ENCODE peak calls at places on chromosomes 3 and 15, in five cellular contexts. One of them, this sample, is unnamed.

GRCh38 chr3:51718547-51719412 is 11.9 kb downstream of the GRM2 start:
- DNase-seq in ovary: no peak
- DNase-seq in astrocyte of the spinal cord: peak
- DNase-seq in lower lobe of right lung: peak
- DNase-seq in right atrium auricular region: no peak
- DNase-seq in this sample: peak

GRCh38 chr15:66004618-66005262 is 135.4 kb downstream of the RAB11A start:
- DNase-seq in ovary: no peak
- DNase-seq in astrocyte of the spinal cord: peak
- DNase-seq in lower lobe of right lung: no peak
- DNase-seq in right atrium auricular region: no peak
- DNase-seq in this sample: peak

GRCh38 chr3:48406443-48407431 is 23.1 kb downstream of the PLXNB1 start:
- DNase-seq in right atrium auricular region: no peak
- DNase-seq in lower lobe of right lung: peak
- DNase-seq in ovary: no peak
- DNase-seq in astrocyte of the spinal cord: no peak
- DNase-seq in this sample: no peak

GRCh38 chr3:172516318-172517214 is 6.7 kb downstream of the TNFSF10 start:
- DNase-seq in right atrium auricular region: peak
- DNase-seq in ovary: peak
- DNase-seq in astrocyte of the spinal cord: peak
- DNase-seq in lower lobe of right lung: no peak
- DNase-seq in this sample: peak

GRCh38 chr3:20537234-20537633 is 351.2 kb upstream of the SGO1 start:
- DNase-seq in right atrium auricular region: no peak
- DNase-seq in ovary: no peak
- DNase-seq in lower lobe of right lung: no peak
- DNase-seq in astrocyte of the spinal cord: no peak
- DNase-seq in this sample: no peak

GRCh38 chr3:69079269-69080159 is 651 bp downstream of the UBA3 start:
- DNase-seq in lower lobe of right lung: no peak
- DNase-seq in astrocyte of the spinal cord: no peak
- DNase-seq in ovary: peak
- DNase-seq in right atrium auricular region: no peak
- DNase-seq in this sample: no peak

GRCh38 chr15:35362195-35362829 is 183.7 kb downstream of the DPH6 start:
- DNase-seq in lower lobe of right lung: no peak
- DNase-seq in astrocyte of the spinal cord: peak
- DNase-seq in ovary: no peak
- DNase-seq in right atrium auricular region: no peak
- DNase-seq in this sample: peak

GRCh38 chr15:63509933-63510547 is 5.6 kb downstream of the USP3 start:
- DNase-seq in right atrium auricular region: no peak
- DNase-seq in ovary: no peak
- DNase-seq in lower lobe of right lung: no peak
- DNase-seq in astrocyte of the spinal cord: peak
- DNase-seq in this sample: peak

GRCh38 chr3:50639055-50639494 is 22.1 kb downstream of the MAPKAPK3 start:
- DNase-seq in right atrium auricular region: no peak
- DNase-seq in ovary: no peak
- DNase-seq in lower lobe of right lung: no peak
- DNase-seq in astrocyte of the spinal cord: peak
- DNase-seq in this sample: peak

GRCh38 chr3:32245200-32245599 is 6.7 kb downstream of the CMTM8 start:
- DNase-seq in astrocyte of the spinal cord: no peak
- DNase-seq in ovary: no peak
- DNase-seq in right atrium auricular region: no peak
- DNase-seq in lower lobe of right lung: no peak
- DNase-seq in this sample: no peak
- H3K4me3 ChIP-seq in astrocyte of the spinal cord: no peak
- H3K4me3 ChIP-seq in ovary: no peak
- H3K4me3 ChIP-seq in right atrium auricular region: no peak
- H3K4me3 ChIP-seq in lower lobe of right lung: no peak
- H3K4me3 ChIP-seq in this sample: no peak

GRCh38 chr3:190249414-190249813 is 72.8 kb downstream of the CLDN1 start:
- DNase-seq in lower lobe of right lung: no peak
- DNase-seq in astrocyte of the spinal cord: no peak
- DNase-seq in right atrium auricular region: no peak
- DNase-seq in ovary: no peak
- DNase-seq in this sample: no peak
- TF ChIP-seq CTCF in lower lobe of right lung: no peak
- TF ChIP-seq CTCF in astrocyte of the spinal cord: no peak
- TF ChIP-seq CTCF in right atrium auricular region: no peak
- TF ChIP-seq CTCF in ovary: no peak
- TF ChIP-seq CTCF in this sample: no peak

DNA sequence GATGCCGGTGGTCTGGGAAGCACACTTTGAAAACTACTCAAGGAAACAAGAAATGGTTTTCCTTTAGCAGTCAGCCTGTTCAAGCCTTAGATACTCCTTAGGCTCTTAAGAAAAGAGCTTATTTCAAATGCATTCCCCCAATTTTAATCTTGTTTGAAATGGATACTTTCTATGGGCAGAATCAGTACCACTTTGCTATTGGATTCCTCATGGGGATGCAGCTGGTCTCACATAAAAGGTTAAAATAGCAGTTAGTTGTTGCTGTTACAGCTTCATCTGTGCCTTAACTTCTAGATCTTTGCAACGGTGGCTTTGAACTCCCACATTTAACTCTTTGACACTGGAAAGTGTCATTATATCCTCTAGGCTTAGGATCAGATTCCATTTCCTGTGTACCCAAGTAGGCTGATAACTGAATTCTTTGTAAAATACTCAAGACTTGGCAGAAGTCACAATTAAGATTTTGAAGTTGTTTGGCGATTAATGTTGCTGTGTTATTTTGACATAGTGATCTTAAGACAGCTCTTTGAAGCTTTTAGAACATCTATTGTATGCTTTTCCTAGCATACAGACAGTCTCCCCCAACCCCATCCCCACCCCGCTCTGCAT is 2.2 kb downstream of the THBS1 start:
- DNase-seq in astrocyte of the spinal cord: peak
- DNase-seq in lower lobe of right lung: no peak
- DNase-seq in ovary: no peak
- DNase-seq in right atrium auricular region: no peak
- DNase-seq in this sample: peak
- H3K4me3 ChIP-seq in astrocyte of the spinal cord: peak
- H3K4me3 ChIP-seq in lower lobe of right lung: peak
- H3K4me3 ChIP-seq in ovary: peak
- H3K4me3 ChIP-seq in right atrium auricular region: peak
- H3K4me3 ChIP-seq in this sample: peak

GRCh38 chr3:46894256-46894655 is 16.7 kb downstream of the PTH1R start:
- DNase-seq in astrocyte of the spinal cord: no peak
- DNase-seq in ovary: no peak
- DNase-seq in right atrium auricular region: no peak
- DNase-seq in lower lobe of right lung: peak
- DNase-seq in this sample: no peak

GRCh38 chr3:46895204-46895660 is 17.7 kb downstream of the PTH1R start:
- DNase-seq in right atrium auricular region: peak
- DNase-seq in astrocyte of the spinal cord: peak
- DNase-seq in ovary: peak
- DNase-seq in lower lobe of right lung: peak
- DNase-seq in this sample: peak

GRCh38 chr3:46892285-46893145 is 15.0 kb downstream of the PTH1R start:
- DNase-seq in astrocyte of the spinal cord: peak
- DNase-seq in right atrium auricular region: peak
- DNase-seq in ovary: peak
- DNase-seq in lower lobe of right lung: peak
- DNase-seq in this sample: peak

GRCh38 chr3:46893763-46894162 is 16.2 kb downstream of the PTH1R start:
- DNase-seq in lower lobe of right lung: peak
- DNase-seq in ovary: no peak
- DNase-seq in right atrium auricular region: no peak
- DNase-seq in astrocyte of the spinal cord: no peak
- DNase-seq in this sample: no peak

DNA sequence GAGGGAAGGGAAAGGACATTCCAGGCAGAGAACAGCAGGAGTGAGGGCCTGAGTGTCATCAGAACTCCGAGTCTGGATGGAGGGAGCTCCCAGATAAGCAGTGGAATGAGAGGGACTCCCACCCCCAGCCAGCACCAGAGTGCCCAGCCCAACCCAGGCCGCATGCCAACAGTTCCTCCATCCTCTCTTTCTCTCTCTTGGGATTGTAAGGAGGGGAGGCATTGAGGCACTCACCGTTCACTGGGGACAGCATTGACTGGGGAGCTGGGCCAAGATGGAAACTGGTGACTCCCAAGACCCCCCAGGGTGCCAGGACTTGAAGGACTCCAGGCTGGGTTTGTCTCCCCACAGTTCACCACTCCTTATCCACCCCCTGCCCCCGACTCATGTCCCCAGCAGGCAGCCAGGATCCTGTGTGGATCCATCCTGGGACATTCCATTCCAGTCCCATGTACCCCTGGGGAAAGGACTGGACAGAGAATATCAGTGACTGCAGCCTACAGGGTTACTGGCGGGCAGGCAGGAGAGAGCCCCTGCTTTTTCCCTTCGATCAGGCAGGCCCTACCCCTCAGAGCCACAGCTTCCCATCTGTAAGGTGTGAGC is 15.7 kb downstream of the PTH1R start:
- DNase-seq in right atrium auricular region: no peak
- DNase-seq in ovary: no peak
- DNase-seq in astrocyte of the spinal cord: no peak
- DNase-seq in lower lobe of right lung: peak
- DNase-seq in this sample: no peak
- TF ChIP-seq CTCF in right atrium auricular region: no peak
- TF ChIP-seq CTCF in ovary: no peak
- TF ChIP-seq CTCF in astrocyte of the spinal cord: no peak
- TF ChIP-seq CTCF in lower lobe of right lung: no peak
- TF ChIP-seq CTCF in this sample: no peak

GRCh38 chr3:38029400-38030125 is at the start of gene PLCD1:
- DNase-seq in lower lobe of right lung: peak
- DNase-seq in ovary: peak
- DNase-seq in astrocyte of the spinal cord: peak
- DNase-seq in right atrium auricular region: peak
- DNase-seq in this sample: peak
- H3K4me3 ChIP-seq in lower lobe of right lung: peak
- H3K4me3 ChIP-seq in ovary: peak
- H3K4me3 ChIP-seq in astrocyte of the spinal cord: peak
- H3K4me3 ChIP-seq in right atrium auricular region: peak
- H3K4me3 ChIP-seq in this sample: peak

GRCh38 chr15:60212536-60212935 is 185.2 kb downstream of the ANXA2 start:
- DNase-seq in astrocyte of the spinal cord: peak
- DNase-seq in ovary: no peak
- DNase-seq in lower lobe of right lung: no peak
- DNase-seq in right atrium auricular region: no peak
- DNase-seq in this sample: peak
- TF ChIP-seq CTCF in astrocyte of the spinal cord: peak
- TF ChIP-seq CTCF in ovary: no peak
- TF ChIP-seq CTCF in lower lobe of right lung: no peak
- TF ChIP-seq CTCF in right atrium auricular region: no peak
- TF ChIP-seq CTCF in this sample: no peak

This sample was measured in fibroblast of mammary gland.